ENCODE peak calls at places on chromosomes 2 and 18, in six cellular contexts. J, N, V, H, L and W are unnamed samples.

GRCh38 chr2:208306291-208306690 is 40.2 kb downstream of the PIKFYVE start:
- DNase-seq in J (no peak), N (no peak), V (no peak), H (no peak), L (peak; percentile 67), W (no peak)

GRCh38 chr2:232420463-232421188 is 14.0 kb downstream of the ALPG start:
- DNase-seq in J (peak; percentile 7), N (peak; percentile 56), V (no peak), H (no peak), L (no peak), W (peak; percentile 18)

GRCh38 chr18:22670914-22671313 is 253.2 kb upstream of the CTAGE1 start:
- DNase-seq in J (no peak), N (no peak), V (no peak), H (no peak), L (no peak), W (no peak)

GRCh38 chr2:62801814-62802524 is 96.5 kb downstream of the EHBP1 start:
- DNase-seq in J (no peak), N (no peak), V (no peak), H (no peak), L (no peak), W (no peak)

GRCh38 chr18:22640281-22640842 is 222.6 kb upstream of the CTAGE1 start:
- DNase-seq in J (no peak), N (no peak), V (no peak), H (no peak), L (no peak), W (peak; percentile 35)

GRCh38 chr18:49531678-49532153 is 30.1 kb upstream of the LIPG start:
- DNase-seq in J (no peak), N (no peak), V (no peak), H (no peak), L (no peak), W (no peak)

GRCh38 chr18:5584751-5585417 is 41.1 kb upstream of the EPB41L3 start:
- DNase-seq in J (no peak), N (no peak), V (no peak), H (no peak), L (peak; percentile 56), W (no peak)

GRCh38 chr18:44731866-44732555 is 51.3 kb downstream of the SETBP1 start:
- DNase-seq in J (no peak), N (no peak), V (peak; percentile 27), H (no peak), L (no peak), W (no peak)

GRCh38 chr2:109371481-109372170 is 242.1 kb downstream of the SEPTIN10 start:
- DNase-seq in J (no peak), N (no peak), V (no peak), H (no peak), L (no peak), W (no peak)

GRCh38 chr18:47265197-47265596 is 13.7 kb upstream of the SKOR2 start:
- DNase-seq in J (no peak), N (no peak), V (no peak), H (no peak), L (peak; percentile 68), W (no peak)

GRCh38 chr2:226873051-226873620 is 37.3 kb downstream of the RHBDD1 start:
- DNase-seq in J (no peak), N (no peak), V (no peak), H (no peak), L (no peak), W (no peak)

GRCh38 chr2:120798569-120799215 is 63.0 kb downstream of the GLI2 start:
- DNase-seq in J (no peak), N (no peak), V (no peak), H (no peak), L (no peak), W (no peak)

GRCh38 chr2:51103205-51103604 is 71.3 kb upstream of the NRXN1 start:
- DNase-seq in J (no peak), N (no peak), V (no peak), H (no peak), L (peak; percentile 68), W (no peak)

GRCh38 chr2:186093168-186093567 is 354.6 kb downstream of the FSIP2 start:
- DNase-seq in J (no peak), N (no peak), V (no peak), H (no peak), L (no peak), W (no peak)

GRCh38 chr2:32284321-32284720 is 6.6 kb downstream of the YIPF4 start:
- DNase-seq in J (no peak), N (no peak), V (no peak), H (no peak), L (no peak), W (no peak)

GRCh38 chr2:45167885-45168284 is 158.6 kb upstream of the SIX2 start:
- DNase-seq in J (no peak), N (no peak), V (no peak), H (no peak), L (no peak), W (no peak)

GRCh38 chr2:234366891-234367290 is 130.0 kb downstream of the ARL4C start:
- DNase-seq in J (no peak), N (no peak), V (no peak), H (no peak), L (no peak), W (no peak)

GRCh38 chr2:148524519-148524919 is 120.0 kb upstream of the EPC2 start:
- DNase-seq in J (no peak), N (no peak), V (no peak), H (no peak), L (no peak), W (no peak)